ENCODE peak calls at places on chromosomes 7 and 10, in ten cellular contexts. One of them, this sample, is unnamed. For H3K9me3, the result is how much of the 10 kb centered on the place peaks cover.

GRCh38 chr7:101862280-101863220 is 45.1 kb downstream of the CUX1 start:
- DNase-seq in Panc1: no peak
- DNase-seq in breast epithelium: no peak
- DNase-seq in PC-9: no peak
- DNase-seq in psoas muscle: peak
- DNase-seq in thoracic aorta: no peak
- DNase-seq in endodermal cell: no peak
- DNase-seq in tibial artery: no peak
- DNase-seq in heart left ventricle: no peak
- DNase-seq in IMR-90: peak
- DNase-seq in this sample: no peak

GRCh38 chr10:29537799-29538198 is 97.0 kb downstream of the SVIL start:
- DNase-seq in Panc1: no peak
- DNase-seq in breast epithelium: no peak
- DNase-seq in PC-9: no peak
- DNase-seq in psoas muscle: no peak
- DNase-seq in thoracic aorta: no peak
- DNase-seq in endodermal cell: no peak
- DNase-seq in tibial artery: no peak
- DNase-seq in heart left ventricle: no peak
- DNase-seq in IMR-90: no peak
- DNase-seq in this sample: peak

GRCh38 chr10:124085680-124086079 is 7.7 kb downstream of the CHST15 start:
- DNase-seq in Panc1: no peak
- DNase-seq in breast epithelium: no peak
- DNase-seq in PC-9: no peak
- DNase-seq in psoas muscle: no peak
- DNase-seq in thoracic aorta: no peak
- DNase-seq in endodermal cell: no peak
- DNase-seq in tibial artery: no peak
- DNase-seq in heart left ventricle: no peak
- DNase-seq in IMR-90: no peak
- DNase-seq in this sample: no peak

GRCh38 chr7:5374464-5374863 is 49.2 kb downstream of the TNRC18 start:
- DNase-seq in Panc1: no peak
- DNase-seq in breast epithelium: no peak
- DNase-seq in PC-9: no peak
- DNase-seq in psoas muscle: no peak
- DNase-seq in thoracic aorta: no peak
- DNase-seq in endodermal cell: no peak
- DNase-seq in tibial artery: no peak
- DNase-seq in heart left ventricle: no peak
- DNase-seq in IMR-90: no peak
- DNase-seq in this sample: no peak

GRCh38 chr10:111440501-111440900 is 363.7 kb downstream of the ADRA2A start:
- DNase-seq in Panc1: no peak
- DNase-seq in breast epithelium: no peak
- DNase-seq in PC-9: no peak
- DNase-seq in psoas muscle: no peak
- DNase-seq in thoracic aorta: no peak
- DNase-seq in endodermal cell: no peak
- DNase-seq in tibial artery: no peak
- DNase-seq in heart left ventricle: no peak
- DNase-seq in IMR-90: no peak
- DNase-seq in this sample: no peak

GRCh38 chr10:24415455-24416169 is 206.7 kb downstream of the KIAA1217 start:
- DNase-seq in Panc1: no peak
- DNase-seq in breast epithelium: peak
- DNase-seq in PC-9: no peak
- DNase-seq in psoas muscle: peak
- DNase-seq in thoracic aorta: no peak
- DNase-seq in endodermal cell: peak
- DNase-seq in tibial artery: peak
- DNase-seq in heart left ventricle: peak
- DNase-seq in IMR-90: peak
- DNase-seq in this sample: peak

GRCh38 chr10:113616244-113617074 is 47.4 kb downstream of the NRAP start:
- DNase-seq in Panc1: no peak
- DNase-seq in breast epithelium: no peak
- DNase-seq in PC-9: no peak
- DNase-seq in psoas muscle: no peak
- DNase-seq in thoracic aorta: no peak
- DNase-seq in endodermal cell: peak
- DNase-seq in tibial artery: no peak
- DNase-seq in heart left ventricle: no peak
- DNase-seq in IMR-90: no peak
- DNase-seq in this sample: no peak

GRCh38 chr10:122062831-122063674 is 74.1 kb downstream of the TACC2 start:
- DNase-seq in Panc1: peak
- DNase-seq in breast epithelium: peak
- DNase-seq in PC-9: peak
- DNase-seq in psoas muscle: peak
- DNase-seq in thoracic aorta: peak
- DNase-seq in endodermal cell: peak
- DNase-seq in tibial artery: peak
- DNase-seq in heart left ventricle: peak
- DNase-seq in IMR-90: peak
- DNase-seq in this sample: peak

DNA sequence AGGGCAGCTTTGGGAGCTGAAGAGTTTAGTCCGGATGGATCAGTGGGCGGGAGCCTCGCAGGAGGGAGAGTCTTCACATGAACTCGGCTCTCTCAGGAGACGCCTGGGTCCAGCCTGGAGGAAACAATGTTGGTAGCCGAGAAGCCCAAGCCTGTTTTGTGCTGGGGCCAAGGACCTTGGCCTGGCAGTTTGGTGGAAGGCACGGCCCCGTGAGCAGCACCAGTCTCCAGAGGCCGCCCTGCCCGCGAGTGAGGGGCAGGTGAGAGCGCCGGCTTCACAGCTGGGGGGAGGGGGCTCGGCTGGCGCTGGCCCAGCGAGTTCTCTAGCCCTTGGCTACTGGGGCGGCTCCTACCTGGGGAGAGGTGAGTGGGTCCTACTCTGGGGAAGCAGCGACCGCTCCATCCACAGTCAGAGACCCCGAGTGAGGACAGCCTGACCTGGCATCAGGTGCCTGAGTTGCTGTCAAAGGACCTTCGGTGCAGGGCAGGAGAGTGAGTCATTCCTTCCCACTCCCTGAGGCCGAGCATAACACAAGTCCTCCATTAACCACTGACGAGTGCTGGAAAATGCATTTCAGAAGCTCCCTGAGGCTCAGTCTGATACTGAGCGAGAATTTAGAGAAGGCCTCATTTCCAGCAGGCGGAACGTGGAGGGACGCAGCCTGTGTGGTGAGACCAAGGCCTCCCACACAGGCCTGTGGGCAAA is 89.3 kb upstream of the DIP2C start:
- DNase-seq in Panc1: no peak
- DNase-seq in breast epithelium: no peak
- DNase-seq in PC-9: no peak
- DNase-seq in psoas muscle: peak
- DNase-seq in thoracic aorta: no peak
- DNase-seq in endodermal cell: no peak
- DNase-seq in tibial artery: no peak
- DNase-seq in heart left ventricle: no peak
- DNase-seq in IMR-90: peak
- DNase-seq in this sample: peak
- H3K4me3 ChIP-seq in Panc1: no peak
- H3K4me3 ChIP-seq in breast epithelium: no peak
- H3K4me3 ChIP-seq in PC-9: no peak
- H3K4me3 ChIP-seq in psoas muscle: no peak
- H3K4me3 ChIP-seq in thoracic aorta: no peak
- H3K4me3 ChIP-seq in endodermal cell: no peak
- H3K4me3 ChIP-seq in tibial artery: no peak
- H3K4me3 ChIP-seq in heart left ventricle: no peak
- H3K4me3 ChIP-seq in IMR-90: no peak
- H3K4me3 ChIP-seq in this sample: no peak

DNA sequence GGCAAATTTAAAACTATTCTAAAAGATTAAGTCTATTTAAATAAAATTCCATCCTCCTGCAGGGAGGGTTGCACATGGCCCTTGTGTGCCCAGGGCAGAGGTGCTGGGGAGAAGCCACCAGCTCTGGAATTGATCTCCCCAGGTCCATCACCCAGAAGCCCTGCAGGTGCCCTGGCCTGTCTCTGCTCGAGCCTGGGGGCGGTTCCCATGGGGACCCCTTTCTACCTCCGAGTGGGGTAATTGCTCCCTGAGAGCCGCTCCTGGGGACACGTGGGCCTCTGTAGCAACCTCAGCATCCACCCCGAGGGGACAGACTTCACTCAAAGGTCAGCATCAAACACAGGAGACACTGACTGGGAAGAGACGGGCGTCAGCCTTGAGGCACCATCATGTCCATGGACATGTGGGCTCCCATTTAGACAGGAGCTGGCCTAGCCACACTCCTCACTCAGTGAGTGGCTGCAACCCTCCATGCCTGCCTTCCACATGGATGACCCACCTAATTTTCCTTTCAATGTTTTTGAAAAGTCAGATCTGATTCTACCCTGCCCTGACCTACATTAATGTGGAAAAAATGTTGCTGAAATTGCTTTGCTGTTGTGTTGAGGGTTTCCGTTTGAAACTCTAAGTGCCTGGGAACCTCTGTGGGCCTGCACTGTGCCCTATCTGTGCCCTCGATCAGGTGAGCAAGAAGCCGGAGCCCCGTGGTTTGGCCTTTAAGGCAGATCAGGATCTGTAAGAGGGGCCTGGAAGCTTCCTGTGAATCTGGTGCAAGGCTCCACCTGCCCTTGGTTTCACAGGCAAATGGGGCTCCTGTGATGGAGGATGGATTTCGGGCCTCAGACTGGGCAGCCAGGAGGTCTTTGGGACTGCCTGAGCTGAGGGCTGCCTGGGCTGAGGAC is 21.3 kb downstream of the SCART1 start:
- DNase-seq in Panc1: no peak
- DNase-seq in breast epithelium: no peak
- DNase-seq in PC-9: no peak
- DNase-seq in psoas muscle: no peak
- DNase-seq in thoracic aorta: no peak
- DNase-seq in endodermal cell: no peak
- DNase-seq in tibial artery: no peak
- DNase-seq in heart left ventricle: no peak
- DNase-seq in IMR-90: no peak
- DNase-seq in this sample: peak
- H3K9me3 ChIP-seq in Panc1: under half
- H3K9me3 ChIP-seq in breast epithelium: under half
- H3K9me3 ChIP-seq in PC-9: under half
- H3K9me3 ChIP-seq in psoas muscle: under half
- H3K9me3 ChIP-seq in thoracic aorta: under half
- H3K9me3 ChIP-seq in endodermal cell: under half
- H3K9me3 ChIP-seq in tibial artery: under half
- H3K9me3 ChIP-seq in heart left ventricle: under half
- H3K9me3 ChIP-seq in IMR-90: under half
- H3K9me3 ChIP-seq in this sample: under half

GRCh38 chr7:57425239-57425944 is 24.6 kb upstream of the ZNF716 start:
- DNase-seq in Panc1: no peak
- DNase-seq in breast epithelium: no peak
- DNase-seq in PC-9: no peak
- DNase-seq in psoas muscle: no peak
- DNase-seq in thoracic aorta: no peak
- DNase-seq in endodermal cell: no peak
- DNase-seq in tibial artery: no peak
- DNase-seq in heart left ventricle: no peak
- DNase-seq in IMR-90: no peak
- DNase-seq in this sample: no peak

GRCh38 chr7:57426629-57427003 is 23.4 kb upstream of the ZNF716 start:
- DNase-seq in Panc1: no peak
- DNase-seq in breast epithelium: no peak
- DNase-seq in PC-9: no peak
- DNase-seq in psoas muscle: no peak
- DNase-seq in thoracic aorta: no peak
- DNase-seq in endodermal cell: no peak
- DNase-seq in tibial artery: no peak
- DNase-seq in heart left ventricle: no peak
- DNase-seq in IMR-90: no peak
- DNase-seq in this sample: no peak

GRCh38 chr7:57425969-57426628 is 23.9 kb upstream of the ZNF716 start:
- DNase-seq in Panc1: no peak
- DNase-seq in breast epithelium: no peak
- DNase-seq in PC-9: no peak
- DNase-seq in psoas muscle: no peak
- DNase-seq in thoracic aorta: no peak
- DNase-seq in endodermal cell: no peak
- DNase-seq in tibial artery: no peak
- DNase-seq in heart left ventricle: no peak
- DNase-seq in IMR-90: no peak
- DNase-seq in this sample: no peak

GRCh38 chr7:57427594-57427993 is 22.4 kb upstream of the ZNF716 start:
- DNase-seq in Panc1: no peak
- DNase-seq in breast epithelium: no peak
- DNase-seq in PC-9: no peak
- DNase-seq in psoas muscle: no peak
- DNase-seq in thoracic aorta: no peak
- DNase-seq in endodermal cell: no peak
- DNase-seq in tibial artery: no peak
- DNase-seq in heart left ventricle: no peak
- DNase-seq in IMR-90: no peak
- DNase-seq in this sample: no peak

DNA sequence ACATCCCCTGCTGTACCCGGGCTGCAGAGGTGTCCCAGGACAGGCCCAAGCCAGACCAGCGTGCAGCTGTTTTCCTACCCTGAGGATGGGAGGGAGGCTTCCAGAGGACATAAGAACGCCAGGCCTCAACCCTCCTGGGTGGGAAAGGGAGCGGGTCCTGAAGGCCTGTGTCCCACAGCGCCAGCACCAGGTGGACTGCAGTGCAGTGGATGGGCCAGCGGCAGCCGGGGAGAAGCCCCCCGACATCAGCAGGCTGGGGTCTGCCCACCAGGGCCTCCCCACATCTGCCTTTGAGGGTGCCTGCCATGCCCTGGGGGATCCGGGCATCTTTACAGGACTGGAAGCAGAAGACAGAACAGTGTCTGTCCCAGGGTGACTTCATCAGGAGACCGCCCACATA is 22.8 kb upstream of the ZNF716 start:
- DNase-seq in Panc1: no peak
- DNase-seq in breast epithelium: no peak
- DNase-seq in PC-9: no peak
- DNase-seq in psoas muscle: no peak
- DNase-seq in thoracic aorta: no peak
- DNase-seq in endodermal cell: no peak
- DNase-seq in tibial artery: no peak
- DNase-seq in heart left ventricle: no peak
- DNase-seq in IMR-90: no peak
- DNase-seq in this sample: no peak
- H3K4me3 ChIP-seq in Panc1: no peak
- H3K4me3 ChIP-seq in breast epithelium: no peak
- H3K4me3 ChIP-seq in PC-9: no peak
- H3K4me3 ChIP-seq in psoas muscle: no peak
- H3K4me3 ChIP-seq in thoracic aorta: no peak
- H3K4me3 ChIP-seq in endodermal cell: no peak
- H3K4me3 ChIP-seq in tibial artery: no peak
- H3K4me3 ChIP-seq in heart left ventricle: no peak
- H3K4me3 ChIP-seq in IMR-90: no peak
- H3K4me3 ChIP-seq in this sample: no peak

DNA sequence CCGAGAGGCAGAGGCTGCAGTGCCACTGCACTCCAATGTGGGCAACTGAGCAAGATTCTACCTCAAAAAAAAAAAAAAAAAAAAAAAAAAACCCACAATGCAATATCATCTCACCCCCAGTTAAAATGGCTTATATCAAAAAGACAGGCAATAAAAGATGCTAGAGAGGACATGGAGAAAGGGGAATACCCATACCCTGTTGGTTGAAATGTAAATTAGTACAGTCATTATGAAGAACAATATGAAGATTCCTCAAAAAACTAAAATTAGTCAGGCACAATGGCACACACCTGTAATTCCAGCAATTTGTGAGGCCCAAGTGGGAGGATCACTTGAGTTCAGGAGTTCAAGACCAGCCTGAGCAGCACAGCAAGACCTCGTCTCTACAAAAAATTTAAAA is 25.7 kb downstream of the ABI1 start:
- DNase-seq in Panc1: no peak
- DNase-seq in breast epithelium: no peak
- DNase-seq in PC-9: no peak
- DNase-seq in psoas muscle: no peak
- DNase-seq in thoracic aorta: no peak
- DNase-seq in endodermal cell: no peak
- DNase-seq in tibial artery: no peak
- DNase-seq in heart left ventricle: no peak
- DNase-seq in IMR-90: no peak
- DNase-seq in this sample: no peak
- H3K9me3 ChIP-seq in Panc1: under half
- H3K9me3 ChIP-seq in breast epithelium: under half
- H3K9me3 ChIP-seq in PC-9: under half
- H3K9me3 ChIP-seq in psoas muscle: under half
- H3K9me3 ChIP-seq in thoracic aorta: under half
- H3K9me3 ChIP-seq in endodermal cell: under half
- H3K9me3 ChIP-seq in tibial artery: under half
- H3K9me3 ChIP-seq in heart left ventricle: under half
- H3K9me3 ChIP-seq in IMR-90: under half
- H3K9me3 ChIP-seq in this sample: under half